ENCODE peak calls at places on chromosomes 7 and 10, in seven cellular contexts. N is mammary epithelial cell, F is adrenal gland, Z is lung, L is coronary artery, D is Panc1, C is osteoblast. Y is an unnamed sample.

GRCh38 chr10:9302142-9302746 is 1247.8 kb downstream of the GATA3 start:
- DNase-seq in Z (no peak), L (no peak), D (peak; percentile 39), N (peak; percentile 47), F (no peak), C (no peak), Y (no peak)

GRCh38 chr7:116161733-116162132 is 48.6 kb upstream of the TES start:
- DNase-seq in D (no peak), C (no peak), N (no peak), F (no peak), L (no peak), Z (no peak), Y (no peak)

GRCh38 chr7:127792528-127793342 is 140.7 kb downstream of the SND1 start:
- DNase-seq in N (no peak), D (peak; percentile 33), Z (no peak), F (no peak), C (peak; percentile 13), L (no peak), Y (no peak)

GRCh38 chr7:88344956-88345832 is 38.5 kb upstream of the STEAP4 start:
- DNase-seq in N (no peak), Z (peak; percentile 41), D (no peak), L (no peak), C (peak; percentile 14), F (peak; percentile 57), Y (no peak)

GRCh38 chr7:128148676-128149075 is 92.4 kb upstream of the LEP start:
- DNase-seq in D (no peak), F (no peak), Z (peak; percentile 76), C (no peak), L (peak; percentile 59), N (no peak), Y (no peak)

GRCh38 chr7:44461387-44461786 is 29.1 kb downstream of the NUDCD3 start:
- DNase-seq in F (no peak), D (no peak), C (no peak), Z (no peak), L (no peak), N (peak; percentile 33), Y (no peak)

GRCh38 chr10:51832652-51833383 is 133.4 kb upstream of the CSTF2T start:
- DNase-seq in L (no peak), F (peak; percentile 15), D (no peak), Z (no peak), C (peak; percentile 25), N (peak; percentile 99), Y (no peak)

GRCh38 chr10:91043173-91043910 is 122.5 kb upstream of the ANKRD1 start:
- DNase-seq in Z (no peak), C (peak; percentile 21), N (peak; percentile 12), F (no peak), D (no peak), L (no peak), Y (no peak)

GRCh38 chr10:49281461-49281860 is 17.5 kb upstream of the C10orf71 start:
- DNase-seq in D (no peak), L (no peak), C (no peak), Z (no peak), N (no peak), F (no peak), Y (no peak)

GRCh38 chr7:94975316-94975715 is 67.9 kb downstream of the PPP1R9A start:
- DNase-seq in F (no peak), N (no peak), L (no peak), Z (no peak), D (no peak), C (no peak), Y (no peak)

GRCh38 chr10:79360499-79361342 is 13.5 kb downstream of the PPIF start:
- DNase-seq in F (no peak), Z (no peak), D (no peak), L (no peak), N (no peak), C (no peak), Y (peak; percentile 46)

GRCh38 chr10:88194041-88194887 is 330.8 kb downstream of the PTEN start:
- DNase-seq in D (no peak), C (no peak), Z (no peak), L (no peak), N (peak; percentile 84), F (no peak), Y (no peak)

GRCh38 chr10:103396067-103396788 is at the start of the genes ATP5MK and PDCD11:
- DNase-seq in D (peak; percentile 89), L (peak; percentile 97), C (peak; percentile 98), F (peak; percentile 96), Z (peak; percentile 99), N (peak; percentile 99), Y (peak; percentile 98)
- H3K27ac ChIP-seq in D (peak within 1 kb of the TSS; percentile 97), L (peak within 1 kb of the TSS; percentile 82), C (peak within 1 kb of the TSS; percentile 92), F (peak within 1 kb of the TSS; percentile 74), Z (peak within 1 kb of the TSS; percentile 95), N (peak within 1 kb of the TSS; percentile 69), Y (peak within 1 kb of the TSS; percentile 94)

GRCh38 chr7:14836571-14837189 is 65.9 kb downstream of the DGKB start:
- DNase-seq in D (peak; percentile 7), Z (no peak), N (peak; percentile 56), L (no peak), F (no peak), C (peak; percentile 59), Y (peak; percentile 62)

GRCh38 chr7:14841086-14841485 is 61.5 kb downstream of the DGKB start:
- DNase-seq in F (no peak), Z (no peak), N (no peak), L (no peak), C (no peak), D (no peak), Y (no peak)

GRCh38 chr7:14837216-14837615 is 65.3 kb downstream of the DGKB start:
- DNase-seq in Z (no peak), N (no peak), C (no peak), D (no peak), F (no peak), L (no peak), Y (no peak)

GRCh38 chr7:14841850-14842249 is 60.7 kb downstream of the DGKB start:
- DNase-seq in N (no peak), D (no peak), C (peak; percentile 80), Z (no peak), F (no peak), L (no peak), Y (no peak)

DNA sequence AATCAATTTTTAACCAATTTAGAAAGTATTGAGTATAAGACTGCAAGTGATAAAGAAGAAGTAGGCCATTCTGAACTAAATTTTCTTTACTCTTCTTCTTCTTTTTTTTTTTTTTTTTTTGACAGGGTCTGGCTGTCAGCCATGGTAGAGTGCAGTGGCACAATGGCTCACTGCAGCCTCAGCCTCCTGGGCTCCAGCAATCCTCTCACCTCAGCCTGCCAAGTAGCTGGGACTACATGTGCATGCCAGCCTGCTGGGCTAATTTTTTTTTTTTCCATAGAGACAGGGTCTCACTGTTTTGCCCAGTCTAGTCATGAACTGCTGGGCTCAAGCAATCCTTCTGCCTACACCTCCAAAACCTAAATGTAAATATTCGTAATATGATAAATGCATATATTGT is 63.2 kb downstream of the DGKB start:
- DNase-seq in L (no peak), F (no peak), D (no peak), N (no peak), Z (no peak), C (no peak), Y (no peak)
- TF ChIP-seq CTCF in L (no peak), F (no peak), D (no peak), N (no peak), Z (no peak), C (no peak), Y (no peak)

GRCh38 chr10:29728541-29729049 is 93.8 kb upstream of the SVIL start:
- DNase-seq in Z (no peak), L (no peak), D (no peak), C (no peak), F (no peak), N (no peak), Y (no peak)
- H3K27ac ChIP-seq in Z (no peak overlapping the region), L (peak overlapping the region; percentile 51), D (no peak overlapping the region), C (no peak overlapping the region), F (no peak overlapping the region), N (no peak overlapping the region), Y (no peak overlapping the region)

GRCh38 chr10:114087655-114088054 is 44.0 kb downstream of the ADRB1 start:
- DNase-seq in Z (no peak), D (no peak), F (no peak), N (no peak), C (no peak), L (no peak), Y (no peak)
- TF ChIP-seq CTCF in Z (no peak), D (no peak), F (no peak), N (no peak), C (no peak), L (no peak), Y (no peak)

GRCh38 chr10:73848821-73849489 is 25.4 kb downstream of the CAMK2G start:
- DNase-seq in C (peak; percentile 98), F (peak; percentile 81), D (peak; percentile 62), Z (peak; percentile 83), N (peak; percentile 55), L (no peak), Y (peak; percentile 87)
- H3K27ac ChIP-seq in C (no peak overlapping the region), F (no peak overlapping the region), D (no peak overlapping the region), Z (no peak overlapping the region), N (no peak overlapping the region), L (peak overlapping the region; percentile 90), Y (peak overlapping the region; percentile 18)

DNA sequence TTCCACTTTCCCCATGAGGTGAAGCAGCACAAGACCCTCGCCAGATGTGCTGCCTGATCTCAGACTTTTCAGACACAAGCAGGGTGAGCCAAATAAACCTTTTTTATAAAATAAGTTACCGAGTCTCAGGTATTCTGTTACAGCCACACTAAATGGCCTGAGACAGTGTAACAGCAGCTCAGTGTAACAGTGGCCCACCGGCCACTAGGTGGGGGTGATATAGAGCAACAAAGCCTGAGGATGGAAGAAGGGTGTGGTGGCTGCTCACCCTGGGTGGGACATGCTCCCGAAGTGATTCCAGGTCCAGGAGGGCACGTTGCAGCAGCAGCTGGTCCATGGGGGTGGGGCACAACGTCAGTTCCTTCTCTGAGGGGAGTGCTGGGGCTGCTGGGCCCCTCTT is 44.6 kb downstream of the BMS1 start:
- DNase-seq in C (no peak), Z (no peak), F (no peak), N (no peak), L (no peak), D (no peak), Y (no peak)
- TF ChIP-seq CTCF in C (no peak), Z (no peak), F (no peak), N (no peak), L (no peak), D (peak; percentile 39), Y (no peak)

DNA sequence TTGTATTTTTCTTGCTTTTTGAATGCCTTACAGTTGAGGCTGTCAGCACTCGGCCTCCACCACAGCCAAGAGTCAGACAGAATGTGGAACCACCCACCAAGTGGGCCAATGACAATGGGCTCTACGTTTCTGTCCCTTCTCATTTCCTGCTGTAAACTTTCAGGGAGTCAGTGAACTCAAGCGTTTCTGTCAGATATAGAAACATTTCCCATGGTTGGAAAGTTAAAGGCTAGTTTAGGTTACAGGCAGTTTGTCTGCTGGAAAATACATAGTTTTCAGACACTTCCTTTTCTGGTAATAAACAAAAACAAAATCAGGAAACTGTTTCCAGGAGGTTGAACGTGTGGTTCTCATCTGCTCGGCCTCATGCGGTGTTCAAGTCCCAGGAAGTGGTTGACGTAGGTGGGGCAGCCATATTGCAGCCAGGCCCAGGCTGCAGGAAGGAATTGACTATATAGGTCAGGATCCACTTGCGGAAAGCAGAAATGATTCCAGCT is 245.1 kb downstream of the CAMK1D start:
- DNase-seq in L (no peak), F (no peak), D (no peak), Z (no peak), N (no peak), C (no peak), Y (no peak)
- H3K27ac ChIP-seq in L (peak overlapping the region; percentile 63), F (no peak overlapping the region), D (no peak overlapping the region), Z (no peak overlapping the region), N (no peak overlapping the region), C (no peak overlapping the region), Y (peak overlapping the region; percentile 8)

Y was measured in right atrium auricular region.